ENCODE peak calls at places on chromosomes 13 and 19, in eight cellular contexts. A is cardiac muscle cell; P is stomach; H is CD8-positive, alpha-beta memory T cell; D is heart left ventricle; J is neural progenitor cell; R is effector memory CD4-positive, alpha-beta T cell; S is transverse colon. B is an unnamed sample.
A peak's percentile ranks its signal among the peaks of the same experiment; 100 is the strongest.

GRCh38 chr13:46339035-46339666 is 47.9 kb downstream of the RUBCNL start:
- DNase-seq in A (peak; percentile 70), P (no peak), H (no peak), D (no peak), J (no peak), R (no peak), S (peak; percentile 31), B (peak; percentile 90)

GRCh38 chr19:47227347-47228167 is 3.4 kb downstream of the BBC3 start:
- DNase-seq in A (peak; percentile 98), P (peak; percentile 84), H (peak; percentile 72), D (peak; percentile 93), J (peak; percentile 97), R (no peak), S (peak; percentile 89), B (peak; percentile 90)

GRCh38 chr13:79141082-79141481 is 265.0 kb downstream of the RBM26 start:
- DNase-seq in A (no peak), P (no peak), H (no peak), D (no peak), J (peak; percentile 30), R (no peak), S (no peak), B (no peak)

GRCh38 chr19:57599761-57600383 is at the start of gene ZNF530:
- DNase-seq in A (peak; percentile 94), P (peak; percentile 96), H (peak; percentile 89), D (peak; percentile 98), J (peak; percentile 95), R (peak; percentile 56), S (peak; percentile 94), B (peak; percentile 89)

GRCh38 chr19:14005381-14006084 is 587 bp downstream of the RFX1 start:
- DNase-seq in A (peak; percentile 93), P (peak; percentile 94), H (peak; percentile 96), D (peak; percentile 96), J (peak; percentile 94), R (peak; percentile 89), S (peak; percentile 96), B (peak; percentile 79)

GRCh38 chr13:30340367-30341184 is 33.2 kb upstream of the KATNAL1 start:
- DNase-seq in A (peak; percentile 85), P (no peak), H (no peak), D (peak; percentile 70), J (no peak), R (no peak), S (peak; percentile 45), B (peak; percentile 74)

GRCh38 chr13:21735621-21736401 is 64.9 kb downstream of the FGF9 start:
- DNase-seq in A (no peak), P (no peak), H (no peak), D (no peak), J (no peak), R (no peak), S (no peak), B (no peak)

GRCh38 chr13:42119091-42119490 is 70.6 kb downstream of the DGKH start:
- DNase-seq in A (no peak), P (no peak), H (no peak), D (no peak), J (no peak), R (no peak), S (no peak), B (no peak)

GRCh38 chr19:36916991-36917390 is 859 bp downstream of the ZNF568 start:
- DNase-seq in A (peak; percentile 46), P (no peak), H (no peak), D (no peak), J (peak; percentile 11), R (no peak), S (no peak), B (peak; percentile 25)

GRCh38 chr19:11798391-11799296 is at the start of gene ZNF491:
- DNase-seq in A (peak; percentile 89), P (peak; percentile 94), H (peak; percentile 86), D (peak; percentile 95), J (peak; percentile 99), R (peak; percentile 69), S (peak; percentile 96), B (peak; percentile 88)

GRCh38 chr19:10603873-10604459 is 16.9 kb upstream of the AP1M2 start:
- DNase-seq in A (no peak), P (peak; percentile 38), H (peak; percentile 63), D (no peak), J (peak; percentile 9), R (peak; percentile 4), S (peak; percentile 24), B (peak; percentile 37)

GRCh38 chr19:43229315-43229714 is 23.9 kb upstream of the PSG4 start:
- DNase-seq in A (peak; percentile 6), P (no peak), H (no peak), D (no peak), J (no peak), R (no peak), S (no peak), B (peak; percentile 25)

GRCh38 chr13:22642088-22642487 is 538.7 kb upstream of the SGCG start:
- DNase-seq in A (no peak), P (no peak), H (no peak), D (no peak), J (no peak), R (no peak), S (no peak), B (no peak)

GRCh38 chr19:45456500-45456815 is 11.3 kb upstream of the FOSB start:
- DNase-seq in A (no peak), P (no peak), H (no peak), D (no peak), J (no peak), R (no peak), S (no peak), B (no peak)

GRCh38 chr13:103531278-103531677 is 465.1 kb upstream of the SLC10A2 start:
- DNase-seq in A (no peak), P (no peak), H (no peak), D (no peak), J (no peak), R (no peak), S (no peak), B (no peak)

GRCh38 chr19:44476559-44477408 is 23.5 kb downstream of the ZNF180 start:
- DNase-seq in A (peak; percentile 17), P (no peak), H (no peak), D (no peak), J (peak; percentile 12), R (no peak), S (no peak), B (no peak)

GRCh38 chr13:30584332-30584731 is 33.4 kb upstream of the USPL1 start:
- DNase-seq in A (no peak), P (no peak), H (no peak), D (no peak), J (no peak), R (no peak), S (no peak), B (no peak)

GRCh38 chr19:32599736-32600157 is 18.8 kb downstream of the PDCD5 start:
- DNase-seq in A (peak; percentile 80), P (no peak), H (peak; percentile 55), D (no peak), J (peak; percentile 77), R (no peak), S (peak; percentile 25), B (peak; percentile 10)

GRCh38 chr13:29693297-29693945 is 97.9 kb upstream of the SLC7A1 start:
- DNase-seq in A (no peak), P (peak; percentile 88), H (no peak), D (no peak), J (no peak), R (no peak), S (peak; percentile 75), B (no peak)

GRCh38 chr13:100523437-100523836 is 65.2 kb downstream of the GGACT start:
- DNase-seq in A (no peak), P (no peak), H (no peak), D (no peak), J (no peak), R (no peak), S (no peak), B (no peak)

GRCh38 chr19:34904846-34905527 is 21.7 kb upstream of the ZNF30 start:
- DNase-seq in A (no peak), P (no peak), H (no peak), D (no peak), J (peak; percentile 48), R (no peak), S (no peak), B (no peak)
- H3K4me3 ChIP-seq in A (no peak overlapping the region), P (peak overlapping the region; percentile 13), H (no peak overlapping the region), D (no peak overlapping the region), J (peak overlapping the region; percentile 43), R (peak overlapping the region; percentile 8), S (no peak overlapping the region), B (no peak overlapping the region)

GRCh38 chr13:33284016-33284415 is 1.5 kb downstream of the STARD13 start:
- DNase-seq in A (peak; percentile 48), P (no peak), H (no peak), D (no peak), J (no peak), R (no peak), S (no peak), B (peak; percentile 27)

GRCh38 chr13:33283195-33283910 is 2.2 kb downstream of the STARD13 start:
- DNase-seq in A (no peak), P (no peak), H (no peak), D (no peak), J (no peak), R (no peak), S (no peak), B (no peak)

GRCh38 chr13:33280550-33280905 is 5.0 kb downstream of the STARD13 start:
- DNase-seq in A (no peak), P (no peak), H (no peak), D (no peak), J (no peak), R (no peak), S (no peak), B (no peak)

GRCh38 chr13:33280923-33281322 is 4.6 kb downstream of the STARD13 start:
- DNase-seq in A (no peak), P (no peak), H (no peak), D (no peak), J (no peak), R (no peak), S (no peak), B (no peak)

DNA sequence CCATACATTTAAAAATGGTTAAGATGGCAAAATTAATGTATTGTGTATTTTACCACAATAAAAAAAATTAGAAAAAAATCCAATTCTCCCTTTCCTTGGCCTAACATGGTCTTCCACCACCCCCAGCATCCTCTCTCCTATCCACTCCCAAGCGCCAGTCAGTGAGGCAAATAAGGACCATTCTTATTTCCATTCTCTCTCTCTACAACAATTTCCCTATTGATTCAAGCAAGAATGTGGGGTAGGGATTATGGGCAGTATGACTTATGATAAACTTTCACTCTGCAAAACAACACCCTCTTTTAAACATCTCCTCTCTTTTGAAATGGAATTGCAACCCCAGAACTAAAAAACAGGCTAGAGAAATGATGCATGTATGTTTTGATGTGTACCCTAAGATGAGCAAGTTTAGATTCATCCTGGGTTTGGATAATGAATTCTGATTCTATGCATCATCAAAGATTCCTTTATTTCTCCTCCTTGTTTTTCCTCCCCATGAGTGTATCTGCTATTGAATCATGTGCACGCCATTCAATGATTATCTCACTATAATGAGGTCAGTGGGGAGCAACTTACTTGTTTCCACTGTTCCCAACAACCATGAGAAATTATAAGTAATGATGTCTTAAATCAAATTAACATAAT is 3.5 kb downstream of the STARD13 start:
- DNase-seq in A (no peak), P (no peak), H (no peak), D (no peak), J (no peak), R (no peak), S (no peak), B (peak; percentile 58)
- H3K27ac ChIP-seq in A (no peak overlapping the region), P (peak overlapping the region; percentile 92), H (no peak overlapping the region), D (peak overlapping the region; percentile 97), J (no peak overlapping the region), R (no peak overlapping the region), S (peak overlapping the region; percentile 95), B (peak overlapping the region; percentile 95)

GRCh38 chr19:18946918-18947317 is 5.9 kb upstream of the HOMER3 start:
- DNase-seq in A (no peak), P (no peak), H (no peak), D (no peak), J (no peak), R (no peak), S (peak; percentile 69), B (no peak)
- H3K27me3 ChIP-seq in A (no peaks in the 10 kb centered on the region), P (no peaks in the 10 kb centered on the region), H (no peaks in the 10 kb centered on the region), D (no peaks in the 10 kb centered on the region), J (no peaks in the 10 kb centered on the region), R (no peaks in the 10 kb centered on the region), S (peaks cover under 1% of the 10 kb centered on the region), B (no peaks in the 10 kb centered on the region)

GRCh38 chr19:54541712-54542111 is 31.9 kb upstream of the LILRA2 start:
- DNase-seq in A (no peak), P (no peak), H (no peak), D (no peak), J (no peak), R (no peak), S (no peak), B (no peak)
- H3K4me3 ChIP-seq in A (no peak overlapping the region), P (no peak overlapping the region), H (no peak overlapping the region), D (no peak overlapping the region), J (no peak overlapping the region), R (no peak overlapping the region), S (no peak overlapping the region), B (no peak overlapping the region)

B was measured in brain microvascular endothelial cell.